ENCODE peak calls at places on chromosomes 1 and 21, in five cellular contexts. One of them, this sample, is unnamed.

GRCh38 chr1:83844546-83844945 is 154.4 kb downstream of the TTLL7 start:
- DNase-seq in cardiac muscle cell: no peak
- DNase-seq in MM.1S: no peak
- DNase-seq in fibroblast of villous mesenchyme: no peak
- DNase-seq in choroid plexus epithelial cell: no peak
- DNase-seq in this sample: no peak

GRCh38 chr1:40627987-40628902 is 37.2 kb downstream of the RIMS3 start:
- DNase-seq in cardiac muscle cell: no peak
- DNase-seq in MM.1S: no peak
- DNase-seq in choroid plexus epithelial cell: no peak
- DNase-seq in fibroblast of villous mesenchyme: no peak
- DNase-seq in this sample: no peak

GRCh38 chr1:15628003-15628402 is 10.7 kb downstream of the DDI2 start:
- DNase-seq in MM.1S: no peak
- DNase-seq in fibroblast of villous mesenchyme: no peak
- DNase-seq in cardiac muscle cell: no peak
- DNase-seq in choroid plexus epithelial cell: no peak
- DNase-seq in this sample: no peak

GRCh38 chr1:206933333-206933945 is 11.7 kb upstream of the FCMR start:
- DNase-seq in MM.1S: peak; percentile 89
- DNase-seq in choroid plexus epithelial cell: peak; percentile 19
- DNase-seq in fibroblast of villous mesenchyme: peak; percentile 22
- DNase-seq in cardiac muscle cell: peak; percentile 37
- DNase-seq in this sample: no peak

GRCh38 chr1:54409156-54410142 is 3.3 kb upstream of the SSBP3 start:
- DNase-seq in cardiac muscle cell: no peak
- DNase-seq in MM.1S: peak; percentile 81
- DNase-seq in choroid plexus epithelial cell: no peak
- DNase-seq in fibroblast of villous mesenchyme: no peak
- DNase-seq in this sample: no peak

GRCh38 chr1:209884665-209885117 is 53.3 kb upstream of the SYT14 start:
- DNase-seq in MM.1S: no peak
- DNase-seq in fibroblast of villous mesenchyme: peak; percentile 99
- DNase-seq in cardiac muscle cell: peak; percentile 98
- DNase-seq in choroid plexus epithelial cell: peak; percentile 99
- DNase-seq in this sample: peak; percentile 100

GRCh38 chr21:26140185-26140584 is 30.4 kb downstream of the APP start:
- DNase-seq in fibroblast of villous mesenchyme: peak; percentile 97
- DNase-seq in MM.1S: no peak
- DNase-seq in cardiac muscle cell: peak; percentile 97
- DNase-seq in choroid plexus epithelial cell: peak; percentile 100
- DNase-seq in this sample: peak; percentile 99

GRCh38 chr1:157961805-157962762 is 31.4 kb upstream of the KIRREL1 start:
- DNase-seq in fibroblast of villous mesenchyme: peak; percentile 60
- DNase-seq in MM.1S: peak; percentile 61
- DNase-seq in cardiac muscle cell: peak; percentile 70
- DNase-seq in choroid plexus epithelial cell: peak; percentile 70
- DNase-seq in this sample: peak; percentile 82

GRCh38 chr1:214685906-214686305 is 82.9 kb downstream of the CENPF start:
- DNase-seq in fibroblast of villous mesenchyme: no peak
- DNase-seq in cardiac muscle cell: peak; percentile 34
- DNase-seq in MM.1S: no peak
- DNase-seq in choroid plexus epithelial cell: peak; percentile 70
- DNase-seq in this sample: no peak

GRCh38 chr1:160163612-160164011 is 12.2 kb downstream of the ATP1A4 start:
- DNase-seq in choroid plexus epithelial cell: no peak
- DNase-seq in cardiac muscle cell: no peak
- DNase-seq in fibroblast of villous mesenchyme: peak; percentile 19
- DNase-seq in MM.1S: no peak
- DNase-seq in this sample: no peak

GRCh38 chr1:15339580-15339979 is 70.1 kb upstream of the EFHD2 start:
- DNase-seq in choroid plexus epithelial cell: no peak
- DNase-seq in fibroblast of villous mesenchyme: no peak
- DNase-seq in MM.1S: no peak
- DNase-seq in cardiac muscle cell: no peak
- DNase-seq in this sample: no peak

GRCh38 chr1:46137901-46138300 is 5.5 kb upstream of the PIK3R3 start:
- DNase-seq in MM.1S: no peak
- DNase-seq in cardiac muscle cell: peak; percentile 65
- DNase-seq in fibroblast of villous mesenchyme: peak; percentile 60
- DNase-seq in choroid plexus epithelial cell: peak; percentile 74
- DNase-seq in this sample: peak; percentile 35

GRCh38 chr1:224058303-224058702 is 55.6 kb upstream of the FBXO28 start:
- DNase-seq in fibroblast of villous mesenchyme: no peak
- DNase-seq in choroid plexus epithelial cell: peak; percentile 17
- DNase-seq in MM.1S: no peak
- DNase-seq in cardiac muscle cell: no peak
- DNase-seq in this sample: peak; percentile 76

GRCh38 chr21:45592208-45592619 is 50.0 kb upstream of the SLC19A1 start:
- DNase-seq in cardiac muscle cell: no peak
- DNase-seq in choroid plexus epithelial cell: peak; percentile 20
- DNase-seq in fibroblast of villous mesenchyme: no peak
- DNase-seq in MM.1S: peak; percentile 70
- DNase-seq in this sample: no peak

GRCh38 chr1:57761628-57762027 is 337.8 kb upstream of the DAB1 start:
- DNase-seq in cardiac muscle cell: no peak
- DNase-seq in choroid plexus epithelial cell: no peak
- DNase-seq in fibroblast of villous mesenchyme: no peak
- DNase-seq in MM.1S: no peak
- DNase-seq in this sample: no peak

GRCh38 chr1:81802601-81803422 is 2.1 kb downstream of the ADGRL2 start:
- DNase-seq in cardiac muscle cell: peak; percentile 82
- DNase-seq in choroid plexus epithelial cell: peak; percentile 64
- DNase-seq in fibroblast of villous mesenchyme: peak; percentile 37
- DNase-seq in MM.1S: peak; percentile 41
- DNase-seq in this sample: peak; percentile 58

GRCh38 chr1:82153282-82153630 is 352.5 kb downstream of the ADGRL2 start:
- DNase-seq in choroid plexus epithelial cell: peak; percentile 54
- DNase-seq in fibroblast of villous mesenchyme: no peak
- DNase-seq in cardiac muscle cell: peak; percentile 15
- DNase-seq in MM.1S: no peak
- DNase-seq in this sample: no peak

GRCh38 chr1:207649204-207649753 is 4.3 kb downstream of the CR1L start:
- DNase-seq in MM.1S: no peak
- DNase-seq in fibroblast of villous mesenchyme: no peak
- DNase-seq in choroid plexus epithelial cell: no peak
- DNase-seq in cardiac muscle cell: no peak
- DNase-seq in this sample: no peak

GRCh38 chr1:24374891-24375786 is 38.4 kb downstream of the STPG1 start:
- DNase-seq in fibroblast of villous mesenchyme: no peak
- DNase-seq in MM.1S: no peak
- DNase-seq in cardiac muscle cell: no peak
- DNase-seq in choroid plexus epithelial cell: no peak
- DNase-seq in this sample: no peak

GRCh38 chr1:19425643-19426245 is 59.6 kb downstream of the CAPZB start:
- DNase-seq in MM.1S: no peak
- DNase-seq in cardiac muscle cell: no peak
- DNase-seq in fibroblast of villous mesenchyme: no peak
- DNase-seq in choroid plexus epithelial cell: no peak
- DNase-seq in this sample: no peak

GRCh38 chr1:155940993-155941844 is at the start of gene RXFP4:
- DNase-seq in MM.1S: peak; percentile 48
- DNase-seq in cardiac muscle cell: no peak
- DNase-seq in fibroblast of villous mesenchyme: no peak
- DNase-seq in choroid plexus epithelial cell: peak; percentile 35
- DNase-seq in this sample: no peak

GRCh38 chr1:155940531-155940992 is 876 bp upstream of the RXFP4 start:
- DNase-seq in cardiac muscle cell: peak; percentile 70
- DNase-seq in choroid plexus epithelial cell: peak; percentile 67
- DNase-seq in MM.1S: no peak
- DNase-seq in fibroblast of villous mesenchyme: peak; percentile 30
- DNase-seq in this sample: peak; percentile 40

GRCh38 chr1:155941845-155942507 is 538 bp downstream of the RXFP4 start:
- DNase-seq in fibroblast of villous mesenchyme: no peak
- DNase-seq in choroid plexus epithelial cell: no peak
- DNase-seq in MM.1S: no peak
- DNase-seq in cardiac muscle cell: no peak
- DNase-seq in this sample: no peak

GRCh38 chr1:155934933-155935590 is 849 bp upstream of the KHDC4 start:
- DNase-seq in cardiac muscle cell: no peak
- DNase-seq in MM.1S: no peak
- DNase-seq in choroid plexus epithelial cell: no peak
- DNase-seq in fibroblast of villous mesenchyme: peak; percentile 10
- DNase-seq in this sample: no peak

DNA sequence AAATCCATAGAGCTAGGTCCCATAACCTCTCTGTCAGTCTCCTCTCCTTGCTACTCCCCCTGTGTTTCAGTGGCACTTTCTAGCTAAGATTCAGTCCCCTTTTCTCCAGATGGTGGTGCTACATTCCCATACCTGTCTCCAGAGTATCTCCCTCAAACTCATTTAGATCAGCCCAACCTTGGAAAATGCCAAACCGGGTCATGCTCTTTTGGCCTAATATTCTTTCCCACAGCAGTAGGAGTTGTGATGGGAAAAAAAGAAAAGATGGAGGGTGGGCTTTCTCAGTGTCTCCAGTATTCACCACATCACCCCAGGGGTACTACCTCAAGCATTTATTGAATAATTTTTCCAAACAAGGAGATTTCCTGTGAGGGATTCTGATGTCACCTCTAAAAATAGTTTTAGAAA is 3.2 kb upstream of the RXFP4 start:
- DNase-seq in cardiac muscle cell: peak; percentile 79
- DNase-seq in fibroblast of villous mesenchyme: peak; percentile 66
- DNase-seq in MM.1S: peak; percentile 84
- DNase-seq in choroid plexus epithelial cell: peak; percentile 83
- DNase-seq in this sample: peak; percentile 71
- TF ChIP-seq CTCF in cardiac muscle cell: peak; percentile 69
- TF ChIP-seq CTCF in fibroblast of villous mesenchyme: peak; percentile 73
- TF ChIP-seq CTCF in MM.1S: peak; percentile 93
- TF ChIP-seq CTCF in choroid plexus epithelial cell: peak; percentile 78
- TF ChIP-seq CTCF in this sample: peak; percentile 71

GRCh38 chr1:60971330-60971729 is 111.0 kb upstream of the NFIA start:
- DNase-seq in choroid plexus epithelial cell: no peak
- DNase-seq in fibroblast of villous mesenchyme: no peak
- DNase-seq in MM.1S: no peak
- DNase-seq in cardiac muscle cell: no peak
- DNase-seq in this sample: no peak
- H3K4me3 ChIP-seq in choroid plexus epithelial cell: no peak overlapping the region
- H3K4me3 ChIP-seq in fibroblast of villous mesenchyme: no peak overlapping the region
- H3K4me3 ChIP-seq in MM.1S: no peak overlapping the region
- H3K4me3 ChIP-seq in cardiac muscle cell: no peak overlapping the region
- H3K4me3 ChIP-seq in this sample: no peak overlapping the region

GRCh38 chr1:193249187-193249586 is 62.8 kb upstream of the B3GALT2 start:
- DNase-seq in cardiac muscle cell: no peak
- DNase-seq in choroid plexus epithelial cell: no peak
- DNase-seq in MM.1S: no peak
- DNase-seq in fibroblast of villous mesenchyme: no peak
- DNase-seq in this sample: no peak

GRCh38 chr1:193256019-193256418 is 69.6 kb upstream of the B3GALT2 start:
- DNase-seq in choroid plexus epithelial cell: no peak
- DNase-seq in MM.1S: peak; percentile 68
- DNase-seq in cardiac muscle cell: no peak
- DNase-seq in fibroblast of villous mesenchyme: no peak
- DNase-seq in this sample: no peak

DNA sequence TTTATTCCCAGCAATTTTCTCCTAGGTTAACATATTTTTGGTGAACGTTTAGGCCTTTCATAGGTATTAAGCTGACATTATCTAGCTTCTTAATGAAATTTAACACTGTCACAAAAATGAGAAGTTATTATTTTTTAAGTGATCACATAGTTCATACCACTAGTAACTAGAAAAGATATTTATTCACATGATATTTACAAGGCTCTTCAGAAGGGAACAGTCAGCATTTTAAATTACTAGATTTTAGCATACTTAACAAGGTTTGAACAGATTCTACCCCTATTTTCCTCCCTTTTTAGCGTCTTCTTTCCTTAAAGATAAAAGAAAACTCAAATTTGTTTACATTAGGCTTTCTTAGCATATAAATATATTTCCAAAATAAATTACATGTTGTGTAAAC is 65.5 kb upstream of the B3GALT2 start:
- DNase-seq in choroid plexus epithelial cell: no peak
- DNase-seq in cardiac muscle cell: no peak
- DNase-seq in fibroblast of villous mesenchyme: peak; percentile 10
- DNase-seq in MM.1S: no peak
- DNase-seq in this sample: no peak
- TF ChIP-seq CTCF in choroid plexus epithelial cell: no peak
- TF ChIP-seq CTCF in cardiac muscle cell: no peak
- TF ChIP-seq CTCF in fibroblast of villous mesenchyme: no peak
- TF ChIP-seq CTCF in MM.1S: no peak
- TF ChIP-seq CTCF in this sample: no peak

DNA sequence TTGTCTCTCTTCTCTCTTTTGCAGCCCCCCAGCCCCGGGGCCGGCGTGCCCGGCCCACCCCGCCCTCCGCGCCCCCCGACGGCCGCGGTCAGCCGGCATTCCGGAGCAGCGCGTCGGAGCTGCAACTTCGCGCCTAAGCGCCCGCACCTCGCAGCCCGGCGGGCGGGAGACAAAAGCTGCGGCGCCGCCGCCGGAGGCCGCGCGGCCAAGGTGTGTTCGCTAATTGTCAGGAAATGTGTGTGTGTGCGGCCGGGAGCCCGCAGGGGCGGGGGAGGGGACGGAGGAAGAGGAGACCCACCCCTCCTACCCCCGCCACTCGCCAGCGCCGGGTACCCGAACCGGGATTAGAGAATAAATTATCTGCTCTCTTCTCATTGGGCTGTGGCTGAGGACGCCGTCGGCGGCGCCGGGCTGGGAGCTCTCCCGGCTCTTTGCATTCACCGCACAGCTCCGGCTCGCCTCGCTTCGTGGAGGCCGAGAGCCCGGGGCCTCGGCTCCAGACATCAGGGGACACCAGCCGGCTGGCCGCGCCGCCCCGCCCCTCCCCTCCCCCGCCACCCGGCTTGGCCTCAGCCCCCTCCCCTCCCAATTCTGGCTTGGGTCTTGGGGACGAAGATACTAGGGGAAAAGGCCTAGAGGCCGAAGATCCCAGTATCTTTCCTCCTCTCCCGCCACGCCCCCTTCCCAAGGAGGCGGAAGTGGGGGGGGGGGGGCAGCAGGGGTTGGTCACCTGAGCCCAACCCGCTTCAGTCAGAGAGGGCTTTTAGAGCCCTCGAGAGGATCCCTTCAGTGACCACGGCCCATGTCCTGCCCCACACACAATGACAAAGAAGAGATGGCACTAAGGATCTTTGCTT is 1.3 kb upstream of the BLACAT1 start:
- DNase-seq in fibroblast of villous mesenchyme: no peak
- DNase-seq in MM.1S: no peak
- DNase-seq in choroid plexus epithelial cell: no peak
- DNase-seq in cardiac muscle cell: no peak
- DNase-seq in this sample: no peak
- H3K4me3 ChIP-seq in fibroblast of villous mesenchyme: no peak overlapping the region
- H3K4me3 ChIP-seq in MM.1S: no peak overlapping the region
- H3K4me3 ChIP-seq in choroid plexus epithelial cell: no peak overlapping the region
- H3K4me3 ChIP-seq in cardiac muscle cell: peak overlapping the region; percentile 17
- H3K4me3 ChIP-seq in this sample: no peak overlapping the region

GRCh38 chr1:1426961-1427934 is 6.2 kb upstream of the ANKRD65 start:
- DNase-seq in fibroblast of villous mesenchyme: no peak
- DNase-seq in cardiac muscle cell: no peak
- DNase-seq in MM.1S: no peak
- DNase-seq in choroid plexus epithelial cell: no peak
- DNase-seq in this sample: no peak
- TF ChIP-seq CTCF in fibroblast of villous mesenchyme: no peak
- TF ChIP-seq CTCF in cardiac muscle cell: no peak
- TF ChIP-seq CTCF in MM.1S: no peak
- TF ChIP-seq CTCF in choroid plexus epithelial cell: no peak
- TF ChIP-seq CTCF in this sample: no peak

DNA sequence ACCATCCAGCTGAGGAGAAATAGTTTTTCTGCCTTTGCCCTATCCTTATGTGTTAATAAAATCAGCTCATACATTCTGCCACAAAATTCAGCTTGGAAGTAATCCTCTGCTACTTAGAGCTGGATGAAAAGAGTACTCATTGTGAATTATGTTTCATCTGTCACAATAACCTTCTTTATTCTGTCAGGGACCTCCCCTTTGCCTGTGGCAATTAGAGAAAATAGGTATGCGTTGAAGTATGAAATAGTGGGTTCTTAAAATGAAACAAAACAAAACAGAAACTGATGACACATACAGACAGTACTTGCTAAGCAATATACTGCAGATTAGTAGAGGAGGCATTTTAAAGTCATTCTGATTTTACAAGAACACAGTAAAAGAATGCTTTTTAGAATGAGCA is 578.5 kb downstream of the USP25 start:
- DNase-seq in fibroblast of villous mesenchyme: peak; percentile 27
- DNase-seq in MM.1S: peak; percentile 80
- DNase-seq in cardiac muscle cell: peak; percentile 35
- DNase-seq in choroid plexus epithelial cell: peak; percentile 79
- DNase-seq in this sample: peak; percentile 64
- H3K4me3 ChIP-seq in fibroblast of villous mesenchyme: no peak overlapping the region
- H3K4me3 ChIP-seq in MM.1S: peak overlapping the region; percentile 33
- H3K4me3 ChIP-seq in cardiac muscle cell: no peak overlapping the region
- H3K4me3 ChIP-seq in choroid plexus epithelial cell: peak overlapping the region; percentile 51
- H3K4me3 ChIP-seq in this sample: peak overlapping the region; percentile 41

This sample was measured in fibroblast of mammary gland.